ENCODE peak calls at places on chromosomes 16 and 17, in four cellular contexts. L is mesendoderm, W is IMR-90, T is H1. H is an unnamed sample.

GRCh38 chr16:70740174-70740918 is 54.5 kb upstream of the MTSS2 start:
- DNase-seq in L (no peak), W (no peak), T (no peak), H (no peak)

GRCh38 chr17:32626371-32626770 is 139.6 kb downstream of the CDK5R1 start:
- DNase-seq in L (no peak), W (no peak), T (no peak), H (no peak)

GRCh38 chr17:9185688-9186289 is 164.5 kb downstream of the NTN1 start:
- DNase-seq in L (peak), W (no peak), T (no peak), H (no peak)

GRCh38 chr17:33469911-33470310 is 176.8 kb upstream of the ASIC2 start:
- DNase-seq in L (no peak), W (peak), T (no peak), H (no peak)

GRCh38 chr17:75321506-75321905 is 32.3 kb upstream of the SLC25A19 start:
- DNase-seq in L (no peak), W (no peak), T (no peak), H (no peak)

GRCh38 chr17:47776330-47777197 is 43.5 kb downstream of the TBX21 start:
- DNase-seq in L (peak), W (peak), T (no peak), H (peak)

GRCh38 chr17:3675886-3676285 is 7.3 kb downstream of the EMC6 start:
- DNase-seq in L (no peak), W (no peak), T (no peak), H (no peak)

GRCh38 chr17:19354123-19354522 is 8.4 kb downstream of the B9D1 start:
- DNase-seq in L (no peak), W (peak), T (no peak), H (no peak)

GRCh38 chr17:5055543-5055942 is 20.3 kb upstream of the SLC52A1 start:
- DNase-seq in L (peak), W (no peak), T (no peak), H (no peak)

GRCh38 chr17:32489320-32490100 is 2.7 kb downstream of the CDK5R1 start:
- DNase-seq in L (no peak), W (no peak), T (no peak), H (no peak)

GRCh38 chr17:82330322-82331239 is 3.0 kb downstream of the SECTM1 start:
- DNase-seq in L (no peak), W (peak), T (no peak), H (no peak)

GRCh38 chr17:52036416-52036815 is 122.1 kb downstream of the CA10 start:
- DNase-seq in L (no peak), W (no peak), T (no peak), H (no peak)

GRCh38 chr17:52032454-52032853 is 126.1 kb downstream of the CA10 start:
- DNase-seq in L (no peak), W (no peak), T (no peak), H (no peak)

GRCh38 chr17:52041123-52041617 is 117.3 kb downstream of the CA10 start:
- DNase-seq in L (no peak), W (no peak), T (no peak), H (no peak)

GRCh38 chr17:52030096-52030495 is 128.4 kb downstream of the CA10 start:
- DNase-seq in L (peak), W (no peak), T (no peak), H (no peak)

DNA sequence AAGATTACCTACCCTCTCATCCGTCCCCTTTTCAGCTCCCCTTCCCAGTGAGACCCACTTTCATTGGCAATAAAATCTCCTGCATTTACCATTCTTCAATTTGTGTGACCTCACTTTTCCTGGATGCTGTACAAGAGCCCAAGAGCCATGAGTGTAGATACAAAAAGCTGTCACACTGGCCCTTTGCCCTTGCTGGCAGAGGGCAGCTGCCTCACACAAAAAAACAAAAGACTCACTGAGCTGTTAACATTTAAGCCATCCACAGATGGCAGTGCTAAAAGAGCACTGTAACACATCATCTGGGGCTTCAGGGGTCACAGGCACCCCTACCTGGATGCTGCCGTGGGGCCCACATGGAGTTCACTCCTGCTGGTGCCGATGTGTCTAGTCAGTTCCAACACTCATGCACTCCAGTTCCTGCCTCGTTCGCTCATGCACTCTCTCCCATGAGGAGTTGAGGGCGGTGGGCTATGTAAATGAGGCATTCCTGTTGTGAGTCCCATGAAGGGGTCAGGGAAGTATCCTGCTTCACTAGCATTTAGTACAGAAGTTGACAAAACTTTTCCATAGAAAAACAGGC is 123.1 kb downstream of the CA10 start:
- DNase-seq in L (no peak), W (no peak), T (no peak), H (no peak)
- H4K5ac ChIP-seq in L (no peak), W (no peak), T (no peak), H (no peak)

DNA sequence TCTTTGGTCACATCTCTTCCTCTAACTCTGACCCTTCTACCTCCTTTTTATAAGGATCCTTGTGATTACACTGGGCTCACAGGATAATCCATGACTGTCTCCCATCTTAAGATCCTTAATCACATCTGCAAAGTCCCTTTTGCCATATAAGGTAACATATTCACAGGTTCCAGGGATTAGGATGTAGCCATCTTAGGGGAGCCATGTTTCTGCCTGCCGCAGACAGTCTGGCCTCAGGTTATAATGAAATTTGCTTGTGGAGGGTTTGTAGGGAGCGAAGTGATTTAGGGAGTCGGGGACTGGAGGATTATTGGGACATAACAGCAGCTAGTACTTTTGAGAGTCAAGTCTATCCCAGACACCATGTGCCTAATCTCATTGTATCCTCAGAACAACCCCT is 7.7 kb downstream of the EEF2K start:
- DNase-seq in L (no peak), W (no peak), T (no peak), H (no peak)
- H3K27ac ChIP-seq in L (no peak), W (no peak), T (no peak), H (no peak)

GRCh38 chr16:57165483-57165882 is 20.4 kb downstream of the PSME3IP1 start:
- DNase-seq in L (no peak), W (no peak), T (no peak), H (no peak)
- H3K9ac ChIP-seq in L (no peak), W (no peak), T (no peak), H (no peak)

GRCh38 chr16:84737658-84738057 is 37.9 kb downstream of the USP10 start:
- DNase-seq in L (no peak), W (no peak), T (no peak), H (no peak)

GRCh38 chr16:84740596-84741071 is 40.8 kb downstream of the USP10 start:
- DNase-seq in L (no peak), W (no peak), T (no peak), H (no peak)

GRCh38 chr16:84741351-84741791 is 41.6 kb downstream of the USP10 start:
- DNase-seq in L (no peak), W (peak), T (no peak), H (no peak)

GRCh38 chr16:84738255-84739038 is 38.6 kb downstream of the USP10 start:
- DNase-seq in L (peak), W (peak), T (peak), H (peak)

GRCh38 chr16:84739349-84740124 is 39.7 kb downstream of the USP10 start:
- DNase-seq in L (no peak), W (peak), T (no peak), H (no peak)
- H4K5ac ChIP-seq in L (no peak), W (no peak), T (no peak), H (no peak)

GRCh38 chr17:705011-705410 is 9.6 kb downstream of the VPS53 start:
- DNase-seq in L (no peak), W (no peak), T (no peak), H (no peak)
- H3K27ac ChIP-seq in L (no peak), W (no peak), T (no peak), H (no peak)

DNA sequence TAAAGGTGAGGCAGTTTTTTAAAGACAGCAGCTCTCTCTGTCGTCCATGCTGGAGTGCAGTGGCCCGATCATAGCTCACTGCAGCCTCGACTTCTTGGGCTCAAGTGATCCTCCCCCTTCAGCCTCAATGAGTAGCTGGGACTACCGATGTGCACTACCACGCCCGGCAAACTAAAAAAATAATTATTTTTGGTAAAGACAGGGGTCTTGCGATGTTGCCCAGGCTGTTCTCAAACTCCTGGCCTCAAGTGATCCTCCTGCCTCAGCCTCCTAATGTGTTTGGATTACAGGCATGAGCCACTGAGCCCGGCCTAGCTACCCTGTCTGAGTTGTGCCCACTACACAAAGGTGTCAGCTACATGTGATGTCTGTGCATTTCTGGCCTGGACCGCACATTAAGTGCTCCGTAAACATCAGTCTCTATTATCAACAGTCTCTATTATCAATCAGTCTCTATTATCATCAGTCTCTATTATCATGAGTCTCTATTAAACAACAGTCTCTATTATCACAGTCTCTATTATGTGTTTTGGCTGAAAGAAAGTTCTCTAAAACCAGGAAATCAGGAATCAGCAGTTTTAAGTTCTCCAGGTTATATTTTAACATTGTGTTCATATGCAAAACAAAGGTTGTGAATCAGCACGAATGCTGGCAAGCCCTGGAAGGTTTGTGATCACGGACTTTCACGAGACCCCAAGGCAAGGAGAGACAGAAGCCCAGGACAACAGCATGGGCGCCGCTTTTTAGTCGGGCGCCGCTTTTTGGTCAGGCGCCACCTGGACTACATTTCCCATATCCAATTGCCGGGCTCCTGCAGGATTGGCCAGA is 696 bp upstream of the WWOX start:
- DNase-seq in L (no peak), W (no peak), T (no peak), H (no peak)
- H3K9ac ChIP-seq in L (peak), W (peak), T (no peak), H (no peak)